ENCODE peak calls at places on chromosomes 5 and 9, in seven cellular contexts. One of them, this sample, is unnamed.

GRCh38 chr9:35650341-35651158 is at the start of gene SIT1:
- DNase-seq in mesenchymal stem cell: no peak
- DNase-seq in NCI-H510A: no peak
- DNase-seq in HFFc6: no peak
- DNase-seq in foreskin fibroblast: no peak
- DNase-seq in epithelial cell of esophagus: no peak
- DNase-seq in T1000: no peak
- DNase-seq in this sample: no peak

GRCh38 chr5:71810456-71811181 is 91.5 kb downstream of the CARTPT start:
- DNase-seq in mesenchymal stem cell: no peak
- DNase-seq in NCI-H510A: no peak
- DNase-seq in HFFc6: no peak
- DNase-seq in foreskin fibroblast: no peak
- DNase-seq in epithelial cell of esophagus: peak; percentile 29
- DNase-seq in T1000: no peak
- DNase-seq in this sample: no peak

GRCh38 chr9:129131300-129132145 is 20.3 kb downstream of the PTPA start:
- DNase-seq in mesenchymal stem cell: peak; percentile 68
- DNase-seq in NCI-H510A: no peak
- DNase-seq in HFFc6: peak; percentile 50
- DNase-seq in foreskin fibroblast: peak; percentile 85
- DNase-seq in epithelial cell of esophagus: peak; percentile 69
- DNase-seq in T1000: peak; percentile 51
- DNase-seq in this sample: peak; percentile 91

GRCh38 chr5:134738963-134739661 is 764 bp downstream of the CAMLG start:
- DNase-seq in mesenchymal stem cell: peak; percentile 73
- DNase-seq in NCI-H510A: peak; percentile 13
- DNase-seq in HFFc6: peak; percentile 42
- DNase-seq in foreskin fibroblast: peak; percentile 60
- DNase-seq in epithelial cell of esophagus: peak; percentile 62
- DNase-seq in T1000: no peak
- DNase-seq in this sample: peak; percentile 58

GRCh38 chr5:65213921-65214525 is 267.7 kb downstream of the ADAMTS6 start:
- DNase-seq in mesenchymal stem cell: peak; percentile 41
- DNase-seq in NCI-H510A: no peak
- DNase-seq in HFFc6: peak; percentile 22
- DNase-seq in foreskin fibroblast: peak; percentile 61
- DNase-seq in epithelial cell of esophagus: peak; percentile 58
- DNase-seq in T1000: no peak
- DNase-seq in this sample: peak; percentile 64

GRCh38 chr5:43039468-43040286 is 442 bp downstream of the ANXA2R start:
- DNase-seq in mesenchymal stem cell: peak; percentile 87
- DNase-seq in NCI-H510A: no peak
- DNase-seq in HFFc6: peak; percentile 16
- DNase-seq in foreskin fibroblast: peak; percentile 76
- DNase-seq in epithelial cell of esophagus: peak; percentile 77
- DNase-seq in T1000: peak; percentile 66
- DNase-seq in this sample: peak; percentile 81

GRCh38 chr5:167524941-167525485 is 766.4 kb upstream of the WWC1 start:
- DNase-seq in mesenchymal stem cell: peak; percentile 9
- DNase-seq in NCI-H510A: no peak
- DNase-seq in HFFc6: no peak
- DNase-seq in foreskin fibroblast: no peak
- DNase-seq in epithelial cell of esophagus: peak; percentile 21
- DNase-seq in T1000: no peak
- DNase-seq in this sample: no peak

GRCh38 chr9:89746385-89747116 is 141.7 kb downstream of the GADD45G start:
- DNase-seq in mesenchymal stem cell: peak; percentile 80
- DNase-seq in NCI-H510A: no peak
- DNase-seq in HFFc6: no peak
- DNase-seq in foreskin fibroblast: no peak
- DNase-seq in epithelial cell of esophagus: no peak
- DNase-seq in T1000: no peak
- DNase-seq in this sample: no peak

GRCh38 chr9:93823245-93824072 is 131.7 kb downstream of the BARX1 start:
- DNase-seq in mesenchymal stem cell: no peak
- DNase-seq in NCI-H510A: no peak
- DNase-seq in HFFc6: no peak
- DNase-seq in foreskin fibroblast: no peak
- DNase-seq in epithelial cell of esophagus: no peak
- DNase-seq in T1000: no peak
- DNase-seq in this sample: no peak

GRCh38 chr5:154505567-154505966 is 27.5 kb upstream of the HAND1 start:
- DNase-seq in mesenchymal stem cell: no peak
- DNase-seq in NCI-H510A: no peak
- DNase-seq in HFFc6: no peak
- DNase-seq in foreskin fibroblast: no peak
- DNase-seq in epithelial cell of esophagus: no peak
- DNase-seq in T1000: no peak
- DNase-seq in this sample: no peak

GRCh38 chr9:121455527-121456239 is 44.0 kb downstream of the GGTA1 start:
- DNase-seq in mesenchymal stem cell: no peak
- DNase-seq in NCI-H510A: no peak
- DNase-seq in HFFc6: no peak
- DNase-seq in foreskin fibroblast: no peak
- DNase-seq in epithelial cell of esophagus: no peak
- DNase-seq in T1000: no peak
- DNase-seq in this sample: no peak

GRCh38 chr9:1939926-1940368 is 75.2 kb upstream of the SMARCA2 start:
- DNase-seq in mesenchymal stem cell: no peak
- DNase-seq in NCI-H510A: peak; percentile 9
- DNase-seq in HFFc6: no peak
- DNase-seq in foreskin fibroblast: peak; percentile 21
- DNase-seq in epithelial cell of esophagus: peak; percentile 55
- DNase-seq in T1000: no peak
- DNase-seq in this sample: peak; percentile 43

GRCh38 chr9:37913480-37914153 is 9.7 kb upstream of the SLC25A51 start:
- DNase-seq in mesenchymal stem cell: peak; percentile 85
- DNase-seq in NCI-H510A: no peak
- DNase-seq in HFFc6: peak; percentile 73
- DNase-seq in foreskin fibroblast: peak; percentile 88
- DNase-seq in epithelial cell of esophagus: peak; percentile 81
- DNase-seq in T1000: peak; percentile 59
- DNase-seq in this sample: peak; percentile 95

GRCh38 chr5:172758836-172759149 is 12.2 kb downstream of the DUSP1 start:
- DNase-seq in mesenchymal stem cell: no peak
- DNase-seq in NCI-H510A: no peak
- DNase-seq in HFFc6: no peak
- DNase-seq in foreskin fibroblast: no peak
- DNase-seq in epithelial cell of esophagus: no peak
- DNase-seq in T1000: no peak
- DNase-seq in this sample: no peak

GRCh38 chr5:154771383-154771901 is 16.3 kb downstream of the LARP1 start:
- DNase-seq in mesenchymal stem cell: peak; percentile 86
- DNase-seq in NCI-H510A: no peak
- DNase-seq in HFFc6: peak; percentile 86
- DNase-seq in foreskin fibroblast: peak; percentile 90
- DNase-seq in epithelial cell of esophagus: no peak
- DNase-seq in T1000: no peak
- DNase-seq in this sample: peak; percentile 88

GRCh38 chr9:37374892-37375291 is 47.6 kb upstream of the GRHPR start:
- DNase-seq in mesenchymal stem cell: no peak
- DNase-seq in NCI-H510A: no peak
- DNase-seq in HFFc6: no peak
- DNase-seq in foreskin fibroblast: no peak
- DNase-seq in epithelial cell of esophagus: no peak
- DNase-seq in T1000: no peak
- DNase-seq in this sample: no peak

GRCh38 chr5:143561248-143561647 is 157.8 kb upstream of the NR3C1 start:
- DNase-seq in mesenchymal stem cell: no peak
- DNase-seq in NCI-H510A: no peak
- DNase-seq in HFFc6: no peak
- DNase-seq in foreskin fibroblast: no peak
- DNase-seq in epithelial cell of esophagus: no peak
- DNase-seq in T1000: no peak
- DNase-seq in this sample: no peak

GRCh38 chr5:76604838-76605237 is 18.4 kb downstream of the F2RL2 start:
- DNase-seq in mesenchymal stem cell: peak; percentile 61
- DNase-seq in NCI-H510A: no peak
- DNase-seq in HFFc6: no peak
- DNase-seq in foreskin fibroblast: peak; percentile 70
- DNase-seq in epithelial cell of esophagus: peak; percentile 36
- DNase-seq in T1000: no peak
- DNase-seq in this sample: no peak

GRCh38 chr9:18331808-18332209 is 142.1 kb upstream of the ADAMTSL1 start:
- DNase-seq in mesenchymal stem cell: no peak
- DNase-seq in NCI-H510A: no peak
- DNase-seq in HFFc6: no peak
- DNase-seq in foreskin fibroblast: peak; percentile 61
- DNase-seq in epithelial cell of esophagus: no peak
- DNase-seq in T1000: no peak
- DNase-seq in this sample: no peak

GRCh38 chr5:146068977-146069779 is 36.2 kb downstream of the PLAC8L1 start:
- DNase-seq in mesenchymal stem cell: no peak
- DNase-seq in NCI-H510A: no peak
- DNase-seq in HFFc6: no peak
- DNase-seq in foreskin fibroblast: no peak
- DNase-seq in epithelial cell of esophagus: no peak
- DNase-seq in T1000: no peak
- DNase-seq in this sample: no peak

GRCh38 chr5:7926296-7926695 is 57.3 kb downstream of the MTRR start:
- DNase-seq in mesenchymal stem cell: peak; percentile 88
- DNase-seq in NCI-H510A: no peak
- DNase-seq in HFFc6: peak; percentile 99
- DNase-seq in foreskin fibroblast: peak; percentile 93
- DNase-seq in epithelial cell of esophagus: no peak
- DNase-seq in T1000: peak; percentile 58
- DNase-seq in this sample: no peak

GRCh38 chr9:34636791-34637355 is 714 bp downstream of the SIGMAR1 start:
- DNase-seq in mesenchymal stem cell: no peak
- DNase-seq in NCI-H510A: no peak
- DNase-seq in HFFc6: no peak
- DNase-seq in foreskin fibroblast: peak; percentile 65
- DNase-seq in epithelial cell of esophagus: no peak
- DNase-seq in T1000: no peak
- DNase-seq in this sample: no peak

GRCh38 chr9:127177682-127178265 is 55.3 kb upstream of the ANGPTL2 start:
- DNase-seq in mesenchymal stem cell: no peak
- DNase-seq in NCI-H510A: no peak
- DNase-seq in HFFc6: no peak
- DNase-seq in foreskin fibroblast: no peak
- DNase-seq in epithelial cell of esophagus: no peak
- DNase-seq in T1000: no peak
- DNase-seq in this sample: no peak

GRCh38 chr5:155522540-155522939 is 509.0 kb downstream of the KIF4B start:
- DNase-seq in mesenchymal stem cell: no peak
- DNase-seq in NCI-H510A: peak; percentile 42
- DNase-seq in HFFc6: no peak
- DNase-seq in foreskin fibroblast: no peak
- DNase-seq in epithelial cell of esophagus: no peak
- DNase-seq in T1000: no peak
- DNase-seq in this sample: no peak

GRCh38 chr5:98880598-98880997 is 48.2 kb downstream of the CHD1 start:
- DNase-seq in mesenchymal stem cell: no peak
- DNase-seq in NCI-H510A: no peak
- DNase-seq in HFFc6: no peak
- DNase-seq in foreskin fibroblast: no peak
- DNase-seq in epithelial cell of esophagus: peak; percentile 22
- DNase-seq in T1000: no peak
- DNase-seq in this sample: no peak

GRCh38 chr9:85185486-85186217 is 516.1 kb downstream of the NTRK2 start:
- DNase-seq in mesenchymal stem cell: no peak
- DNase-seq in NCI-H510A: no peak
- DNase-seq in HFFc6: no peak
- DNase-seq in foreskin fibroblast: no peak
- DNase-seq in epithelial cell of esophagus: no peak
- DNase-seq in T1000: no peak
- DNase-seq in this sample: no peak

GRCh38 chr9:81535542-81536241 is 153.7 kb downstream of the TLE1 start:
- DNase-seq in mesenchymal stem cell: peak; percentile 93
- DNase-seq in NCI-H510A: peak; percentile 44
- DNase-seq in HFFc6: no peak
- DNase-seq in foreskin fibroblast: no peak
- DNase-seq in epithelial cell of esophagus: peak; percentile 96
- DNase-seq in T1000: no peak
- DNase-seq in this sample: no peak

This sample was measured in ELF-1.